ENCODE peak calls at places on chromosomes 5 and 9, in four cellular contexts. X is lower leg skin, Q is brain microvascular endothelial cell, S is lung. Y is an unnamed sample.

GRCh38 chr5:5490774-5491347 is 68.4 kb downstream of the ICE1 start:
- DNase-seq in Q (no peak), S (no peak), X (no peak), Y (no peak)

GRCh38 chr9:121813811-121814210 is 162.4 kb downstream of the DAB2IP start:
- DNase-seq in X (no peak), S (no peak), Q (no peak), Y (no peak)

GRCh38 chr5:81783401-81783800 is 32.5 kb upstream of the SSBP2 start:
- DNase-seq in S (no peak), X (no peak), Q (no peak), Y (no peak)

GRCh38 chr9:89153618-89154017 is 25.0 kb downstream of the SHC3 start:
- DNase-seq in S (no peak), X (peak; percentile 57), Q (peak; percentile 89), Y (no peak)

GRCh38 chr5:140169410-140169809 is 5.6 kb upstream of the CYSTM1 start:
- DNase-seq in Q (no peak), X (no peak), S (no peak), Y (no peak)

GRCh38 chr5:170597876-170598275 is 94.1 kb downstream of the KCNIP1 start:
- DNase-seq in X (no peak), S (no peak), Q (peak; percentile 4), Y (no peak)

GRCh38 chr9:9352877-9353481 is 1259.8 kb downstream of the PTPRD start:
- DNase-seq in S (no peak), Q (peak; percentile 5), X (no peak), Y (no peak)

GRCh38 chr9:93303258-93303771 is 119.4 kb downstream of the WNK2 start:
- DNase-seq in Q (no peak), X (no peak), S (no peak), Y (no peak)

GRCh38 chr5:170444969-170445505 is 55.9 kb upstream of the KCNMB1 start:
- DNase-seq in X (no peak), Q (no peak), S (no peak), Y (no peak)

GRCh38 chr9:131423171-131423581 is 29.3 kb downstream of the PRRC2B start:
- DNase-seq in X (peak; percentile 60), S (peak; percentile 43), Q (peak; percentile 89), Y (peak; percentile 49)

GRCh38 chr9:80811003-80811402 is 878.3 kb downstream of the TLE1 start:
- DNase-seq in X (no peak), S (no peak), Q (no peak), Y (no peak)

GRCh38 chr5:56419667-56420066 is 186.5 kb upstream of the ANKRD55 start:
- DNase-seq in X (no peak), S (no peak), Q (no peak), Y (no peak)

GRCh38 chr5:148559461-148559860 is 94.9 kb downstream of the HTR4 start:
- DNase-seq in X (no peak), Q (no peak), S (no peak), Y (no peak)

GRCh38 chr9:73074176-73074708 is 77.4 kb upstream of the ANXA1 start:
- DNase-seq in Q (no peak), S (no peak), X (no peak), Y (no peak)

GRCh38 chr5:122419195-122419894 is 107.3 kb downstream of the SNCAIP start:
- DNase-seq in S (no peak), X (no peak), Q (no peak), Y (no peak)

GRCh38 chr5:149707097-149707496 is 23.0 kb upstream of the PPARGC1B start:
- DNase-seq in S (no peak), Q (no peak), X (no peak), Y (no peak)

GRCh38 chr9:34590376-34591090 is 1.0 kb upstream of the CNTFR start:
- DNase-seq in X (peak; percentile 42), S (no peak), Q (no peak), Y (no peak)

GRCh38 chr5:112862085-112862484 is 998 bp downstream of the SRP19 start:
- DNase-seq in X (no peak), S (no peak), Q (no peak), Y (no peak)

GRCh38 chr9:97740848-97741821 is 44.0 kb upstream of the XPA start:
- DNase-seq in S (peak; percentile 44), X (no peak), Q (peak; percentile 42), Y (no peak)

GRCh38 chr9:94168203-94169000 is 84.1 kb downstream of the PTPDC1 start:
- DNase-seq in Q (no peak), X (no peak), S (no peak), Y (no peak)

GRCh38 chr9:110189001-110189400 is 19.0 kb downstream of the C9orf152 start:
- DNase-seq in Q (no peak), X (peak; percentile 82), S (peak; percentile 76), Y (no peak)

GRCh38 chr5:96374653-96375052 is 58.4 kb downstream of the PCSK1 start:
- DNase-seq in X (no peak), S (no peak), Q (no peak), Y (no peak)

GRCh38 chr5:178542455-178542854 is 47.7 kb downstream of the COL23A1 start:
- DNase-seq in X (no peak), S (no peak), Q (no peak), Y (no peak)

GRCh38 chr5:51961154-51961562 is 577.9 kb downstream of the ISL1 start:
- DNase-seq in X (no peak), Q (no peak), S (no peak), Y (no peak)

GRCh38 chr5:135034963-135035677 is 1.1 kb upstream of the PITX1 start:
- DNase-seq in X (no peak), Q (no peak), S (no peak), Y (no peak)

GRCh38 chr9:69461488-69461887 is 136.5 kb downstream of the ENTREP1 start:
- DNase-seq in S (no peak), X (no peak), Q (no peak), Y (no peak)

GRCh38 chr9:130453487-130453886 is 8.7 kb downstream of the ASS1 start:
- DNase-seq in X (no peak), Q (peak; percentile 18), S (no peak), Y (no peak)

GRCh38 chr9:99778308-99778707 is 43.4 kb upstream of the NR4A3 start:
- DNase-seq in Q (peak; percentile 92), X (no peak), S (no peak), Y (peak; percentile 34)

GRCh38 chr5:32711693-32712462 is 757 bp downstream of the NPR3 start:
- DNase-seq in X (no peak), Q (peak; percentile 22), S (no peak), Y (no peak)

GRCh38 chr5:131206772-131207171 is 36.0 kb downstream of the LYRM7 start:
- DNase-seq in S (no peak), X (no peak), Q (no peak), Y (no peak)

GRCh38 chr9:76699966-76700365 is 64.3 kb upstream of the PCA3 start:
- DNase-seq in X (no peak), Q (peak; percentile 44), S (no peak), Y (peak; percentile 63)

GRCh38 chr5:177500685-177501522 is 3.5 kb upstream of the PDLIM7 start:
- DNase-seq in S (peak; percentile 89), X (peak; percentile 83), Q (peak; percentile 86), Y (no peak)

GRCh38 chr9:137275203-137275936 is 2.2 kb upstream of the TOR4A start:
- DNase-seq in X (no peak), Q (no peak), S (no peak), Y (no peak)

GRCh38 chr9:137278061-137278912 is 761 bp downstream of the TOR4A start:
- DNase-seq in S (no peak), X (no peak), Q (no peak), Y (no peak)

GRCh38 chr9:137276757-137277328 is 683 bp upstream of the TOR4A start:
- DNase-seq in X (no peak), S (peak; percentile 84), Q (no peak), Y (no peak)

GRCh38 chr9:137277329-137278041 is at the start of gene TOR4A:
- DNase-seq in X (no peak), Q (peak; percentile 63), S (peak; percentile 91), Y (peak; percentile 26)

DNA sequence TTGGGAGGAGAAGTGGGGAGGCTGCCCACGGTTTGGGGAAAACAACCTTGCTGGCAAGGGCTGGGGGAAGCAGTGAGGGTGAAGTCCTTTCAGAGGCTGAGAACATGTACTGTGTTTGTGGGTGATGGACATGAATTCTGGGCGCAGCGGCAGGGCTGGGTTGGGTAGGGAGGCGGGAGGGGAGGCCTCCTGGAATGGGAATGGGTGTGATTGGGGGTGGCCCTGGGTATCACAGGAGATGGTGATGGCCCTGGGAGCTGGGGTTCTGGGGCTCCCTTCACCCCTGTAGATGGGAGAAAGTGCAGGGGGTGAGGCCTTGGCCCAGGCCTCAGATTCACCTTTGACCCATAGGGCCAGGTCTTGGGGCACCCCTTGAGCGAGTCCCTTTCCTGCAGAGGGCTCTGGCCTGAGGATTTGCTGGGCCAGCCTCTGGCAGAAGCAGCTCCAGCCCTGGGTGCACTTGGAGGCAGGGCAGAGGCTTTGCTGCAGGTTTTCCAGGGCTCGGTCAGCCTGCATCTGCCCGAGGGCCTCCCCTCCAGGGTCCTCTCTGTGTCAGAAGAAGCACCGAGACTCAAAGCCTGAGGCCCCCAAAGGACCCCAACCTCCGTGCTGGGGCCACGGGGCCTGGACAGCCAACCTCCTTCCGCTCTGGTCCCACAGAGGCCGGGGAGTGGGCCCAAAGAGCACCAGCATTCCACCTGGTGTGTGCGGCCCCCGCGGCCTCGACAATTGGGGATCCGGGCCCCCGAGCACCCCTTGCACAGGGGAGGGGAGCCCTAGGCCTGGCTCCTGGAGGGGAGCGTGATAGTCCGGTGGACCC is 1.4 kb upstream of the TOR4A start:
- DNase-seq in X (no peak), S (no peak), Q (no peak), Y (no peak)
- H3K4me3 ChIP-seq in X (no peak overlapping the region), S (no peak overlapping the region), Q (no peak overlapping the region), Y (no peak overlapping the region)

DNA sequence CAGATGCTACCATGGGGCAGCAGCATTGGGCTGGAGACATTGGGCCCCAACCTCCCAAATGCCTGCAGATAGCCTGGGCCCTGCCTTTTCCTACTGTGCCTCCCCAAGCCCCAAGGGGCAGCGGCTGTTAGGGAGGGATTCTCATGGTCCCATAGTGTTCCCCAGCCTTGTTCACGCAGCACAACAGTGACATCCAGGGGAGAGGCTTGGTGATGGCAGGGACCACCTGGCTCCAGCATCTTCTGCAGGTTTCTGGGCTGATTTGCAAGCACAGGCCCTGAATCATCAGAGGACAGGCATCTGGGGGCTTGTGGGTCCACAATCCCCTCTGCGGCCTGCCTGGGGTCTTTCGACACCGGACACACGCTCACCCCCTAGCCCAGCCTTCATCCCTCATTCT is 354.6 kb downstream of the SLIT3 start:
- DNase-seq in S (no peak), X (no peak), Q (peak; percentile 2), Y (no peak)
- TF ChIP-seq CTCF in S (no peak), X (no peak), Q (peak; percentile 46), Y (peak; percentile 52)

GRCh38 chr5:160198148-160198545 is 31.2 kb upstream of the FABP6 start:
- DNase-seq in S (no peak), Q (no peak), X (no peak), Y (no peak)
- H3K4me3 ChIP-seq in S (no peak overlapping the region), Q (no peak overlapping the region), X (no peak overlapping the region), Y (no peak overlapping the region)

DNA sequence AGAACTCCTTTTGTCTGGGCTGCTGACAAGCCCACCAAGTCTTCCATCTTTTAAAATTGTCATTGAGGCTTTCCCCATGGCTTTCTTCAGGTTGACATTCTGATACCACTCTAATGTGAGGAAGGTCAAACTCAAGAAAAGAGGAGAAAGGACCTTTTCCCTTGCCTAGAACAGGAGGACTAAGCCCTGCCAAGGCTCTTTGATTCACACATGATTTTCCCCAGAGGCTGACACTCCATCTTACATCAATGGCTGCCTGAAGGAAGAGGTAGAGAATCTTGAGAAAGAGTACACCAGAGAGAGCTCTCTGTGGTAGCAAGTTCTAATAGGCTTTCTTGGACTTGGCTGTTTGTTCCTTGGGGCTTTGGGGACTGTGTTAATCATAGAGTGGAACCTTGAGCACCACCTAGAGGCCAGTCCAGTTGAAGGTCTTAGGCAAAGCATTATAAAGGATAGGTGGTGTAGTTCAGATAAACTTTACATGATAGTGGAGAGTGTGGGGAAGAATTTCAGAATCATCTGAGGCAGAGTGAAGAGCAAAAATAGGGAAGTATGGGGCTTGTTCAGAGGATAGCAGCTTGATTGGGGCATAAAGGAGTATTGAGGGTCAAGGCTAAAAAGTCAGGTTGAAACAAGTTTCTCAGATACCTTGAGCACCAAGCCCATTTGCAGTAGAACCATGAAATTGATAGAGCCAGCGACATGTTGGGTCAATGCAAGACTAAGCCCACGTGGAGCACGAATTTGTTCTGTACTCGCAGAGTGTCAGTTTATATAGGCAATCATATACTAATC is 36.7 kb downstream of the NDFIP1 start:
- DNase-seq in Q (peak; percentile 74), S (peak; percentile 59), X (peak; percentile 62), Y (no peak)
- TF ChIP-seq CTCF in Q (peak; percentile 87), S (peak; percentile 61), X (peak; percentile 40), Y (peak; percentile 72)

Y was measured in AG04449.